ENCODE peak calls at places on chromosomes 12 and 14, in six cellular contexts. D is cardiac fibroblast, X is fibroblast of mammary gland, P is SK-N-SH, G is type B pancreatic cell, B is HCT116. A is an unnamed sample.

GRCh38 chr12:129304532-129304931 is 451.3 kb downstream of the GLT1D1 start:
- DNase-seq in D (no peak), X (no peak), P (no peak), G (no peak), B (no peak), A (no peak)

GRCh38 chr12:94488449-94488848 is 28.8 kb upstream of the CEP83 start:
- DNase-seq in D (peak; percentile 2), X (no peak), P (no peak), G (no peak), B (no peak), A (no peak)

GRCh38 chr12:27343255-27344000 is 10.8 kb downstream of the BMAL2 start:
- DNase-seq in D (peak; percentile 81), X (peak; percentile 89), P (no peak), G (no peak), B (no peak), A (peak; percentile 32)

GRCh38 chr12:75722714-75723200 is 211.3 kb upstream of the KRR1 start:
- DNase-seq in D (peak; percentile 93), X (peak; percentile 96), P (no peak), G (no peak), B (peak; percentile 77), A (peak; percentile 48)

GRCh38 chr12:124426594-124427550 is 132.0 kb downstream of the RFLNA start:
- DNase-seq in D (no peak), X (peak; percentile 33), P (no peak), G (no peak), B (no peak), A (no peak)

GRCh38 chr12:119016715-119017114 is 35.4 kb downstream of the SRRM4 start:
- DNase-seq in D (no peak), X (no peak), P (no peak), G (no peak), B (no peak), A (no peak)

GRCh38 chr12:54360717-54361456 is 3.4 kb downstream of the GPR84 start:
- DNase-seq in D (peak; percentile 85), X (peak; percentile 83), P (peak; percentile 66), G (peak; percentile 84), B (peak; percentile 77), A (peak; percentile 89)

GRCh38 chr12:89040146-89040964 is 311.9 kb downstream of the DUSP6 start:
- DNase-seq in D (peak; percentile 26), X (no peak), P (no peak), G (no peak), B (no peak), A (no peak)

GRCh38 chr14:73227812-73228781 is 9.2 kb upstream of the PAPLN start:
- DNase-seq in D (peak; percentile 96), X (peak; percentile 93), P (peak; percentile 41), G (no peak), B (no peak), A (peak; percentile 77)

GRCh38 chr14:78927261-78927660 is 757.1 kb downstream of the NRXN3 start:
- DNase-seq in D (no peak), X (no peak), P (no peak), G (no peak), B (no peak), A (no peak)

GRCh38 chr12:70920251-70920851 is at the start of gene PTPRR:
- DNase-seq in D (peak; percentile 19), X (no peak), P (peak; percentile 76), G (no peak), B (no peak), A (peak; percentile 38)

GRCh38 chr14:20469890-20470858 is 968 bp downstream of the PNP start:
- DNase-seq in D (peak; percentile 63), X (peak; percentile 88), P (peak; percentile 24), G (no peak), B (peak; percentile 45), A (peak; percentile 32)

GRCh38 chr14:96501383-96501745 is 818 bp upstream of the PAPOLA start:
- DNase-seq in D (no peak), X (no peak), P (peak; percentile 17), G (no peak), B (no peak), A (no peak)

GRCh38 chr14:49930720-49931119 is 37.8 kb downstream of the ARF6 start:
- DNase-seq in D (no peak), X (no peak), P (no peak), G (no peak), B (no peak), A (no peak)

GRCh38 chr12:91778091-91778819 is 367.4 kb downstream of the BTG1 start:
- DNase-seq in D (peak; percentile 16), X (peak; percentile 24), P (no peak), G (no peak), B (peak; percentile 26), A (no peak)

GRCh38 chr14:84403585-84403984 is 1126.4 kb upstream of the FLRT2 start:
- DNase-seq in D (no peak), X (no peak), P (no peak), G (no peak), B (no peak), A (no peak)

GRCh38 chr14:36454599-36455240 is 65.3 kb downstream of the NKX2-1 start:
- DNase-seq in D (no peak), X (no peak), P (no peak), G (no peak), B (no peak), A (no peak)

GRCh38 chr12:95790912-95791849 is 617 bp upstream of the NTN4 start:
- DNase-seq in D (no peak), X (no peak), P (no peak), G (peak; percentile 70), B (no peak), A (peak; percentile 53)

GRCh38 chr14:91883770-91884169 is 16.4 kb upstream of the TC2N start:
- DNase-seq in D (peak; percentile 86), X (peak; percentile 89), P (no peak), G (no peak), B (no peak), A (no peak)

GRCh38 chr12:47886471-47887240 is 18.1 kb downstream of the VDR start:
- DNase-seq in D (no peak), X (no peak), P (no peak), G (no peak), B (no peak), A (no peak)

GRCh38 chr12:38456769-38457168 is 140.2 kb downstream of the ALG10B start:
- DNase-seq in D (no peak), X (no peak), P (no peak), G (no peak), B (no peak), A (no peak)

GRCh38 chr12:50567926-50568325 is 63.1 kb downstream of the DIP2B start:
- DNase-seq in D (no peak), X (peak; percentile 39), P (no peak), G (no peak), B (no peak), A (no peak)

GRCh38 chr14:19920021-19920657 is at the start of gene OR4K5:
- DNase-seq in D (no peak), X (no peak), P (no peak), G (no peak), B (no peak), A (no peak)

GRCh38 chr14:36934304-36934703 is 238.1 kb downstream of the SLC25A21 start:
- DNase-seq in D (no peak), X (no peak), P (no peak), G (no peak), B (no peak), A (no peak)

GRCh38 chr12:14194572-14194971 is 170.9 kb upstream of the ATF7IP start:
- DNase-seq in D (no peak), X (no peak), P (no peak), G (no peak), B (no peak), A (no peak)

GRCh38 chr12:14188761-14189160 is 176.7 kb upstream of the ATF7IP start:
- DNase-seq in D (no peak), X (no peak), P (no peak), G (no peak), B (no peak), A (no peak)

GRCh38 chr12:14190694-14191093 is 174.8 kb upstream of the ATF7IP start:
- DNase-seq in D (no peak), X (no peak), P (no peak), G (no peak), B (no peak), A (no peak)

GRCh38 chr12:14193623-14194022 is 171.9 kb upstream of the ATF7IP start:
- DNase-seq in D (no peak), X (no peak), P (peak; percentile 15), G (no peak), B (no peak), A (no peak)

DNA sequence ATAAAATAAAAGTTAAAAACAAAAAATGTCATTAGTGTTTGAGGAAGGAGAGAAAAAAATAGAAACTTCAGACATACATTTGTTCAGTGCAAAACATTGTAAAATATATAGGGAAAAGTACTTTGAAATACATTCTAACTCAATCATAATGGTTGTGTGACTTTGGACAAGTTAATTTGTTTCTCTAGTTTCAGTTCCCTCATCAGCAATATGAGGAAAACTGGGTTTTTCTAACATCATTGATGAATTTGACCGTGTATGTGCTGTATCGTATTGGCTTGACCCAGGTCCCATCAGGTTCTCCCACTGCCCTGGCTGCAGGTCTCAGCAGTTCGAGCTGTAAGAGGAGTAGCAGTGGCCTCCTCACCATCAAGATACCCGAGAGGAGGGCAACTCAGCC is 173.9 kb upstream of the ATF7IP start:
- DNase-seq in D (no peak), X (no peak), P (no peak), G (no peak), B (no peak), A (no peak)
- TF ChIP-seq CTCF in D (no peak), X (no peak), P (no peak), G (no peak), B (no peak), A (no peak)

GRCh38 chr14:88233915-88234314 is 89.2 kb downstream of the KCNK10 start:
- DNase-seq in D (peak; percentile 5), X (peak; percentile 9), P (peak; percentile 25), G (no peak), B (peak; percentile 24), A (peak; percentile 24)
- TF ChIP-seq CTCF in D (no peak), X (peak; percentile 8), P (peak; percentile 35), G (peak; percentile 54), B (peak; percentile 64), A (peak; percentile 17)

GRCh38 chr12:108647199-108647935 is 13.7 kb upstream of the SELPLG start:
- DNase-seq in D (no peak), X (no peak), P (no peak), G (no peak), B (no peak), A (no peak)
- TF ChIP-seq CTCF in D (no peak), X (peak; percentile 16), P (peak; percentile 9), G (peak; percentile 31), B (no peak), A (no peak)

GRCh38 chr12:52222692-52223091 is 10.4 kb upstream of the KRT7 start:
- DNase-seq in D (no peak), X (no peak), P (no peak), G (no peak), B (no peak), A (no peak)

GRCh38 chr12:52224154-52224553 is 8.9 kb upstream of the KRT7 start:
- DNase-seq in D (peak; percentile 63), X (peak; percentile 57), P (no peak), G (no peak), B (no peak), A (no peak)

GRCh38 chr12:52220456-52220855 is 12.6 kb upstream of the KRT7 start:
- DNase-seq in D (no peak), X (no peak), P (no peak), G (no peak), B (no peak), A (no peak)

GRCh38 chr12:52223411-52224039 is 9.5 kb upstream of the KRT7 start:
- DNase-seq in D (no peak), X (peak; percentile 65), P (no peak), G (no peak), B (no peak), A (no peak)

GRCh38 chr12:52221912-52222457 is 11.1 kb upstream of the KRT7 start:
- DNase-seq in D (peak; percentile 38), X (peak; percentile 44), P (no peak), G (no peak), B (peak; percentile 67), A (peak; percentile 86)
- TF ChIP-seq CTCF in D (peak; percentile 62), X (peak; percentile 59), P (peak; percentile 66), G (peak; percentile 71), B (peak; percentile 91), A (peak; percentile 68)

A was measured in Calu3.